ENCODE peak calls at places on chromosomes 6 and 20, in ten cellular contexts. T is K562, A is SK-N-SH, J is GM23248, H is endothelial cell of umbilical vein, N is IMR-90, S is GM23338, D is fibroblast of lung, U is PC-3, B is H9. C is an unnamed sample.

GRCh38 chr6:88586371-88587157 is 376.9 kb downstream of the RNGTT start:
- DNase-seq in A (no peak), N (no peak), D (peak), J (peak), S (no peak), U (peak), T (no peak), H (no peak), B (no peak), C (no peak)

GRCh38 chr6:133165235-133165634 is 75.9 kb upstream of the EYA4 start:
- DNase-seq in J (no peak), S (no peak), A (no peak), N (peak), B (no peak), U (peak), T (no peak), H (no peak), D (no peak), C (no peak)

GRCh38 chr20:50346372-50347347 is 156.0 kb downstream of the CEBPB start:
- DNase-seq in D (peak), J (peak), H (peak), B (no peak), A (peak), T (no peak), U (peak), N (peak), S (no peak), C (no peak)

GRCh38 chr6:31651602-31652191 is 764 bp downstream of the BAG6 start:
- DNase-seq in N (peak), A (peak), H (peak), D (peak), J (peak), T (no peak), S (peak), U (peak), B (peak), C (no peak)

GRCh38 chr6:128492386-128492785 is 28.0 kb downstream of the PTPRK start:
- DNase-seq in J (no peak), T (no peak), N (peak), A (no peak), S (no peak), B (no peak), D (peak), H (peak), U (peak), C (no peak)

GRCh38 chr6:168221000-168221399 is 98.6 kb downstream of the DACT2 start:
- DNase-seq in T (no peak), H (no peak), S (no peak), J (no peak), N (no peak), A (no peak), D (no peak), U (no peak), B (no peak), C (no peak)

GRCh38 chr6:118387921-118388701 is 160.0 kb upstream of the PLN start:
- DNase-seq in N (peak), U (peak), H (peak), S (no peak), D (peak), B (no peak), J (peak), T (no peak), A (no peak), C (no peak)

GRCh38 chr6:83417880-83418663 is 12.8 kb downstream of the ME1 start:
- DNase-seq in D (peak), U (peak), H (peak), B (no peak), N (peak), J (peak), A (peak), S (peak), T (peak), C (peak)

GRCh38 chr6:106050538-106050937 is 35.6 kb upstream of the PRDM1 start:
- DNase-seq in D (peak), T (no peak), B (no peak), S (no peak), J (no peak), H (no peak), N (peak), U (no peak), A (no peak), C (no peak)

GRCh38 chr20:2653511-2654383 is 1.3 kb downstream of the NOP56 start:
- DNase-seq in D (no peak), B (no peak), S (no peak), J (no peak), A (no peak), U (no peak), T (no peak), H (no peak), N (no peak), C (no peak)
- H3K4me2 ChIP-seq in D (peak), B (peak), S (peak), J (peak), A (peak), U (peak), T (peak), H (peak), N (peak), C (peak)

GRCh38 chr6:151914475-151914874 is 107.0 kb downstream of the ESR1 start:
- DNase-seq in N (no peak), U (peak), B (no peak), D (peak), T (no peak), H (no peak), S (peak), J (peak), A (no peak), C (no peak)

GRCh38 chr6:151911401-151911800 is 103.9 kb downstream of the ESR1 start:
- DNase-seq in N (no peak), A (no peak), U (peak), S (no peak), T (no peak), H (no peak), B (no peak), D (no peak), J (peak), C (no peak)

GRCh38 chr6:151916680-151917164 is 109.2 kb downstream of the ESR1 start:
- DNase-seq in B (no peak), A (no peak), D (peak), J (peak), U (peak), T (no peak), N (no peak), S (no peak), H (no peak), C (no peak)

GRCh38 chr6:151917531-151918329 is 110.2 kb downstream of the ESR1 start:
- DNase-seq in B (no peak), N (no peak), J (peak), T (no peak), U (no peak), H (no peak), S (no peak), D (no peak), A (no peak), C (no peak)

DNA sequence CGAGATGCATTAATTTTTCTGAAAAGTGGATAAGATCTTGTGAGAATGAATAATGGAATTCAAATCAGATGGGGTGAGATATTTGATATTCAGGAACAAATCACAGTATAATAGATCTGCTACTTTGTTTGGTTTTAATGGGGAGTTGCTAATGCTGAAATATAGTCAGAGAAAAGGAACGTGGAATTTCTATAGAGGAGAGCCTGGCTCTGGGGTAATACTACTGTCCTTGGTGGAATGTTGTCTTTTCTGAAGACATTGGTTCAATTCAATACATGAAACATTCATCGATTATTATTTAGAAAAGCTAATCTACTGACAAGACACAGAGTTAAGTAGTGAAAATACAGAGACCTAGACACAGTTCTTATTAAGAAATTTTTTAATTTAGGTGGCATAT is 108.6 kb downstream of the ESR1 start:
- DNase-seq in B (no peak), T (no peak), J (peak), U (peak), N (no peak), S (no peak), A (no peak), D (no peak), H (no peak), C (no peak)
- H3K4me2 ChIP-seq in B (no peak), T (no peak), J (peak), U (peak), N (no peak), S (no peak), A (no peak), D (no peak), H (no peak), C (no peak)

GRCh38 chr6:43683708-43684455 is 3.7 kb downstream of the MRPS18A start:
- DNase-seq in D (no peak), U (no peak), J (no peak), N (no peak), H (no peak), T (no peak), A (no peak), S (no peak), B (no peak), C (no peak)
- H3K4me2 ChIP-seq in D (no peak), U (no peak), J (no peak), N (no peak), H (no peak), T (peak), A (no peak), S (no peak), B (no peak), C (no peak)

GRCh38 chr20:43416591-43417228 is 41.0 kb upstream of the SRSF6 start:
- DNase-seq in D (no peak), H (no peak), A (no peak), B (no peak), U (no peak), S (no peak), J (no peak), T (no peak), N (no peak), C (no peak)

GRCh38 chr20:43420192-43420591 is 37.5 kb upstream of the SRSF6 start:
- DNase-seq in J (no peak), S (no peak), H (no peak), U (no peak), T (no peak), A (no peak), B (no peak), N (no peak), D (no peak), C (no peak)

DNA sequence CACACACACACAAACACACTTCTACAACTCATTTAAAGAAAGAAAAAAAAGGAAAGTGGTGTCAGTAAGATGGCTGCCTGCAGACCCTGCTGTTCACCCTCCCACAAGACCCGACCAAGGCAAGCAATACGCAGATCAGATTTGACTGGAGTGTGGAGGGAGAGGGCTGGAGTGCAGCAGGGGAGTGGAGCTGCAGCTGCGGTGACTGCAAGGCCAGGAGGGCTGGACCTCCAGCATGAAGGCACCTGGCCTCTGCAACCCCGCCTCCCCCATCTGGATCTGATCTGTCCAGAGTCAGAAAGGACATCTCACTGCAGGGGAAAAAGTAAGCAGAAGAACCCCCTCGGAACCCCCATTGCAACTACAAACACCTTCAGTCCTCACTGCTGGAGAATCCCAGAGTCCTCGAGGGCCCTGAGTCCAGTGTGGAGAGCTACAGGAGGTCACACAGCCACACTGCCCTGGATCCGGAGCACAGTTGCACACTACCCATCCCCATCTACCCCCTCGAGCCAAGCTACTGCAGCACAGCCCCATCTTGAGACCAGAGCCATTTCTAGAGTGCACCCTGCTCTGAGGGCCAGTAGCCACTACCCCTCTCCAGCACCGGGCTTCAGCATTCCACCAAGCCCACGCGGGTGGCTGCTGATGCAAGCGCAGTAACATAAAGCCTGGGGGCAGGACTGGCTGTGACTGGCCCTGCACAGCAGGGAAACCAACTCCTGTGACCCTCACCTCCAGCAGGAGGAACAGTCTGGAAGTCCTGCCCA is 41.9 kb upstream of the SRSF6 start:
- DNase-seq in H (no peak), A (peak), S (no peak), J (peak), T (no peak), D (no peak), U (no peak), N (no peak), B (no peak), C (no peak)
- H3K4me2 ChIP-seq in H (no peak), A (no peak), S (no peak), J (no peak), T (no peak), D (no peak), U (no peak), N (no peak), B (no peak), C (no peak)

GRCh38 chr6:680666-681374 is 12.1 kb downstream of the EXOC2 start:
- DNase-seq in B (no peak), N (no peak), T (no peak), A (no peak), S (no peak), H (no peak), D (no peak), U (no peak), J (no peak), C (no peak)
- H3K4me2 ChIP-seq in B (peak), N (no peak), T (no peak), A (no peak), S (peak), H (no peak), D (no peak), U (no peak), J (no peak), C (no peak)

GRCh38 chr6:113375950-113376846 is 480.9 kb upstream of the MARCKS start:
- DNase-seq in H (peak), U (peak), D (peak), J (peak), T (no peak), A (no peak), B (no peak), N (peak), S (no peak), C (no peak)

GRCh38 chr6:113381232-113381631 is 475.9 kb upstream of the MARCKS start:
- DNase-seq in S (no peak), N (peak), U (peak), T (no peak), D (peak), H (no peak), J (no peak), B (no peak), A (no peak), C (no peak)

GRCh38 chr6:113377362-113377942 is 479.7 kb upstream of the MARCKS start:
- DNase-seq in U (no peak), A (no peak), S (no peak), H (no peak), N (no peak), T (no peak), D (no peak), B (no peak), J (no peak), C (no peak)

GRCh38 chr6:113380591-113380990 is 476.6 kb upstream of the MARCKS start:
- DNase-seq in J (no peak), S (no peak), A (no peak), B (no peak), N (no peak), H (no peak), U (no peak), D (no peak), T (no peak), C (no peak)

DNA sequence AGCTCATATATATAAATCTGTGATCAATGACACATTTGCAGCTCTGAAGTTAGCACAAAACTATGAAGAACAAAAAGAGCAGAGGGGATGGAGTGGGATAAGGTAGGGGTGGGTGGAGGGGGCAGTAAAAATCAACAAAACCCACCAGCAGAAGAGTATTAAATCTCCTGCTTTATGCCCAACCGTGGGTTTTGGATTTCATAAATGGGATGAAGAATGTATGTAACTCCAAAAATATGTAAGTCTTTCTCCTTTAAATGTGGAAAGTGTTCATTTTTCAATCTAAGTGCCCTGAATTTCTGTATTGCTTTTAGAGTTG is 480.3 kb upstream of the MARCKS start:
- DNase-seq in D (no peak), U (no peak), T (no peak), H (no peak), N (no peak), J (no peak), B (no peak), S (no peak), A (no peak), C (no peak)
- H3K4me2 ChIP-seq in D (peak), U (no peak), T (no peak), H (no peak), N (peak), J (peak), B (no peak), S (no peak), A (peak), C (no peak)

DNA sequence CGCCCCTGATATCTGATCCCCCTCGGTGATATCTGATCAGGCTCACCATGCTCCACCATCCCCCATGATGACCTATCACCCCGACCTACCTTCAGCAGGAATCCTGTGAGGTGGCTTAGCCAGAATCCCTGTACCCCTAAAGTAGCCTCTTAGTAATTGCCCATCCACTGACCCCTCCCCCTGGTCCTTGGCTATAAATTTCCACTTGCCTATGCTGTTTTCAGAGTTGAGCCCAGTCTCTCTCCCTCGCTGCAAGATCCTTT is 177.5 kb upstream of the GGTLC1 start:
- DNase-seq in T (no peak), H (no peak), N (no peak), U (no peak), J (no peak), A (no peak), S (peak), D (no peak), B (no peak), C (no peak)
- H3K4me2 ChIP-seq in T (no peak), H (no peak), N (no peak), U (no peak), J (no peak), A (no peak), S (no peak), D (no peak), B (no peak), C (no peak)

GRCh38 chr6:36765943-36766648 is 68.5 kb downstream of the RAB44 start:
- DNase-seq in B (peak), H (peak), T (peak), A (peak), J (peak), N (peak), D (peak), S (peak), U (peak), C (peak)

GRCh38 chr6:36765190-36765941 is 67.7 kb downstream of the RAB44 start:
- DNase-seq in A (no peak), T (no peak), U (no peak), B (no peak), S (no peak), H (no peak), J (no peak), D (no peak), N (no peak), C (no peak)

GRCh38 chr6:36769161-36769675 is 70.0 kb downstream of the CPNE5 start:
- DNase-seq in S (no peak), H (no peak), T (no peak), N (peak), B (no peak), A (no peak), J (peak), D (peak), U (peak), C (no peak)

GRCh38 chr6:36769676-36770499 is 69.4 kb downstream of the CPNE5 start:
- DNase-seq in T (no peak), U (peak), J (peak), A (no peak), B (no peak), S (no peak), D (peak), N (peak), H (peak), C (no peak)

GRCh38 chr6:36766649-36766945 is 69.0 kb downstream of the RAB44 start:
- DNase-seq in D (no peak), T (no peak), H (no peak), B (no peak), S (no peak), N (no peak), A (no peak), J (no peak), U (no peak), C (no peak)
- H3K4me2 ChIP-seq in D (no peak), T (no peak), H (no peak), B (no peak), S (no peak), N (no peak), A (no peak), J (no peak), U (no peak), C (no peak)

GRCh38 chr6:818191-818590 is 125.3 kb upstream of the EXOC2 start:
- DNase-seq in N (no peak), T (no peak), J (no peak), B (no peak), D (no peak), S (no peak), U (no peak), H (no peak), A (no peak), C (no peak)
- H3K4me2 ChIP-seq in N (no peak), T (no peak), J (no peak), B (no peak), D (no peak), S (no peak), U (no peak), H (no peak), A (no peak), C (no peak)

C was measured in neuronal stem cell.